ENCODE peak calls at places on chromosomes 11 and 22, in ten cellular contexts. B is pons; S is HFFc6; U is MM.1S; K is AG20443; N is SK-N-SH; A is CD8-positive, alpha-beta T cell; D is A172; E is G401; R is fibroblast of the conjunctiva. V is an unnamed sample.

GRCh38 chr11:117915672-117916235 is 13.4 kb downstream of the TMPRSS13 start:
- DNase-seq in A (no peak), S (no peak), K (no peak), D (no peak), U (no peak), E (no peak), R (no peak), B (no peak), N (no peak), V (no peak)

GRCh38 chr11:26946209-26946828 is 47.6 kb upstream of the FIBIN start:
- DNase-seq in N (no peak), D (no peak), A (no peak), R (no peak), E (no peak), U (no peak), S (peak), B (no peak), K (no peak), V (no peak)

GRCh38 chr11:44629732-44630345 is 64.4 kb downstream of the CD82 start:
- DNase-seq in S (no peak), N (no peak), A (no peak), E (no peak), D (no peak), R (no peak), K (no peak), U (no peak), B (peak), V (no peak)

GRCh38 chr22:36467946-36468345 is 13.5 kb downstream of the TXN2 start:
- DNase-seq in D (peak), K (peak), B (no peak), R (peak), U (peak), S (peak), E (no peak), A (no peak), N (no peak), V (no peak)

GRCh38 chr11:7982582-7983119 is 4.5 kb upstream of the EIF3F start:
- DNase-seq in A (no peak), B (no peak), K (no peak), S (no peak), E (no peak), D (no peak), U (no peak), N (no peak), R (no peak), V (no peak)

GRCh38 chr11:134883484-134883883 is 471.4 kb upstream of the B3GAT1 start:
- DNase-seq in K (no peak), U (no peak), D (no peak), B (no peak), E (no peak), R (no peak), A (no peak), S (no peak), N (no peak), V (no peak)

GRCh38 chr11:31045335-31045734 is 324.2 kb downstream of the DCDC1 start:
- DNase-seq in B (no peak), A (no peak), R (no peak), U (no peak), K (peak), S (no peak), E (peak), D (peak), N (peak), V (peak)

GRCh38 chr22:27632451-27633295 is 168.9 kb downstream of the MN1 start:
- DNase-seq in N (peak), K (no peak), E (no peak), B (no peak), S (no peak), R (no peak), D (peak), A (no peak), U (no peak), V (no peak)

GRCh38 chr11:67584881-67585873 is 1.6 kb downstream of the GSTP1 start:
- DNase-seq in A (no peak), E (no peak), R (no peak), D (no peak), K (no peak), U (no peak), B (no peak), N (peak), S (no peak), V (no peak)

GRCh38 chr11:125588505-125588904 is 4.1 kb upstream of the STT3A start:
- DNase-seq in B (no peak), D (no peak), U (no peak), S (no peak), A (no peak), N (no peak), K (no peak), E (no peak), R (no peak), V (no peak)

GRCh38 chr11:859394-860131 is 16.9 kb downstream of the TSPAN4 start:
- DNase-seq in B (peak), A (no peak), K (peak), E (peak), S (peak), D (peak), U (no peak), N (peak), R (peak), V (no peak)

GRCh38 chr11:99406345-99406744 is 385.6 kb downstream of the CNTN5 start:
- DNase-seq in B (no peak), A (no peak), U (no peak), D (no peak), K (no peak), S (no peak), N (no peak), E (no peak), R (no peak), V (no peak)

GRCh38 chr11:19864141-19865120 is 151.8 kb downstream of the NAV2 start:
- DNase-seq in D (no peak), S (no peak), E (no peak), K (no peak), U (no peak), B (no peak), A (no peak), N (no peak), R (no peak), V (no peak)

GRCh38 chr11:118834428-118835028 is 43.6 kb upstream of the DDX6 start:
- DNase-seq in S (no peak), A (no peak), K (peak), R (no peak), D (no peak), E (no peak), U (peak), N (no peak), B (peak), V (peak)

GRCh38 chr22:30744224-30744623 is 49.5 kb downstream of the OSBP2 start:
- DNase-seq in E (no peak), K (no peak), D (no peak), B (no peak), N (no peak), R (no peak), U (no peak), S (no peak), A (no peak), V (no peak)

GRCh38 chr11:64234840-64235379 is 526 bp downstream of the VEGFB start:
- DNase-seq in S (no peak), U (peak), A (peak), B (no peak), R (no peak), E (no peak), D (no peak), N (peak), K (peak), V (peak)

GRCh38 chr11:15901046-15901445 is 455.3 kb downstream of the SOX6 start:
- DNase-seq in N (no peak), K (no peak), S (no peak), B (no peak), R (no peak), A (no peak), E (no peak), U (no peak), D (no peak), V (no peak)

GRCh38 chr11:100849009-100849913 is 162.2 kb downstream of the ARHGAP42 start:
- DNase-seq in R (peak), B (no peak), S (peak), N (no peak), K (peak), U (no peak), E (no peak), A (no peak), D (peak), V (no peak)